ENCODE peak calls at places on chromosomes 13 and 19, in seven cellular contexts. S is K562, C is HCT116, B is suprapubic skin, P is transverse colon, N is stomach, E is breast epithelium. M is an unnamed sample.
A peak's percentile ranks its signal among the peaks of the same experiment; 100 is the strongest.

GRCh38 chr19:10227215-10227971 is 3.7 kb downstream of the S1PR2 start:
- DNase-seq in S (no peak), C (no peak), B (no peak), P (no peak), N (no peak), E (no peak), M (no peak)

GRCh38 chr13:113123226-113124150 is 889 bp downstream of the F10 start:
- DNase-seq in S (peak; percentile 23), C (no peak), B (no peak), P (no peak), N (no peak), E (peak; percentile 27), M (no peak)

GRCh38 chr19:19232231-19232630 is 20.5 kb downstream of the NCAN start:
- DNase-seq in S (no peak), C (no peak), B (no peak), P (no peak), N (no peak), E (no peak), M (no peak)

GRCh38 chr13:78978381-78978998 is 319.5 kb upstream of the OBI1 start:
- DNase-seq in S (peak; percentile 52), C (peak; percentile 48), B (no peak), P (peak; percentile 11), N (peak; percentile 25), E (no peak), M (peak; percentile 70)

GRCh38 chr13:47598340-47598911 is 402.6 kb downstream of the SUCLA2 start:
- DNase-seq in S (no peak), C (no peak), B (no peak), P (no peak), N (no peak), E (no peak), M (no peak)

GRCh38 chr13:91158015-91158390 is 189.5 kb upstream of the MIR17HG start:
- DNase-seq in S (no peak), C (no peak), B (no peak), P (no peak), N (no peak), E (no peak), M (no peak)

GRCh38 chr19:41367848-41368301 is 3.9 kb upstream of the B9D2 start:
- DNase-seq in S (peak; percentile 85), C (no peak), B (no peak), P (no peak), N (no peak), E (no peak), M (peak; percentile 82)

GRCh38 chr13:70162141-70162540 is 53.9 kb upstream of the KLHL1 start:
- DNase-seq in S (no peak), C (no peak), B (no peak), P (no peak), N (no peak), E (no peak), M (no peak)

GRCh38 chr13:51683537-51684050 is 99.3 kb downstream of the WDFY2 start:
- DNase-seq in S (no peak), C (no peak), B (no peak), P (no peak), N (no peak), E (no peak), M (no peak)

GRCh38 chr19:49142866-49143335 is 12.3 kb downstream of the HRC start:
- DNase-seq in S (peak; percentile 94), C (no peak), B (peak; percentile 82), P (peak; percentile 91), N (peak; percentile 91), E (peak; percentile 92), M (peak; percentile 92)
- TF ChIP-seq POLR2AphosphoS5 in S (no peak), C (no peak), B (no peak), P (peak; percentile 8), N (peak; percentile 55), E (no peak), M (no peak)

GRCh38 chr13:76886292-76887061 is at the start of gene KCTD12:
- DNase-seq in S (peak; percentile 71), C (peak; percentile 24), B (peak; percentile 91), P (peak; percentile 81), N (peak; percentile 76), E (peak; percentile 73), M (peak; percentile 91)
- TF ChIP-seq POLR2AphosphoS5 in S (no peak), C (no peak), B (peak; percentile 71), P (peak; percentile 96), N (peak; percentile 95), E (peak; percentile 79), M (peak; percentile 99)

DNA sequence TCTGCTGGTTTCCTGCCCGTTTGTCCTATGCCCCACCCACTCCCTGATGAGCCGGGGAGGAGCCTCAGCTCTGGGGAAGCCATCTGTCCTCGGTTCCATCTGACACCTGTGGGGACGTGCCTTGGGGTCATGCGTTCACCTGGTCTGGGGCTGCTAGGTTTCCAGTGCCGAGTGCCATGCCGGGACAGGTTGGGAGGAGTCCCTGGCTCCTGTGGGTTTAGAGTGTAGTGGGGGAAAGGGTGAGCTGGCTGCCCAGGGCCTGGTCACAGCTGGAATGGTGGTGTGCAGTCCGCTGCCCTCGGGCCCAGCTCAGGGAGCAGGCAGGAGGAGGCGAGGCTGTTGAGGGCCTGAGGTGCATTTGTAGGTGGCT is 2.5 kb downstream of the KDM4B start:
- DNase-seq in S (peak; percentile 68), C (no peak), B (peak; percentile 70), P (peak; percentile 65), N (peak; percentile 38), E (no peak), M (no peak)
- TF ChIP-seq POLR2AphosphoS5 in S (no peak), C (no peak), B (no peak), P (no peak), N (no peak), E (no peak), M (no peak)

GRCh38 chr19:30679286-30679685 is 307.1 kb downstream of the ZNF536 start:
- DNase-seq in S (no peak), C (no peak), B (no peak), P (no peak), N (no peak), E (no peak), M (no peak)
- TF ChIP-seq POLR2AphosphoS5 in S (no peak), C (no peak), B (no peak), P (no peak), N (no peak), E (no peak), M (no peak)

GRCh38 chr13:26538363-26539317 is 18.8 kb upstream of the WASF3 start:
- DNase-seq in S (no peak), C (no peak), B (no peak), P (no peak), N (no peak), E (no peak), M (no peak)
- TF ChIP-seq POLR2AphosphoS5 in S (no peak), C (no peak), B (no peak), P (no peak), N (no peak), E (no peak), M (no peak)

GRCh38 chr19:15463865-15464371 is 426 bp downstream of the RASAL3 start:
- DNase-seq in S (no peak), C (no peak), B (peak; percentile 63), P (peak; percentile 64), N (peak; percentile 51), E (no peak), M (no peak)
- TF ChIP-seq POLR2AphosphoS5 in S (no peak), C (no peak), B (no peak), P (no peak), N (peak; percentile 29), E (no peak), M (no peak)

M was measured in endothelial cell of umbilical vein.